ENCODE peak calls at places on chromosomes 12 and 14, in five cellular contexts. One of them, this sample, is unnamed.

GRCh38 chr12:56346663-56347062 is 8.0 kb downstream of the IL23A start:
- DNase-seq in sigmoid colon: no peak
- DNase-seq in nephron progenitor cell: no peak
- DNase-seq in Calu3: no peak
- DNase-seq in left ventricle myocardium inferior: no peak
- DNase-seq in this sample: no peak

GRCh38 chr14:73248294-73248868 is 11.1 kb downstream of the PAPLN start:
- DNase-seq in nephron progenitor cell: no peak
- DNase-seq in Calu3: no peak
- DNase-seq in sigmoid colon: no peak
- DNase-seq in left ventricle myocardium inferior: no peak
- DNase-seq in this sample: peak; percentile 25

GRCh38 chr14:59055439-59056045 is 132.9 kb upstream of the DAAM1 start:
- DNase-seq in left ventricle myocardium inferior: no peak
- DNase-seq in sigmoid colon: no peak
- DNase-seq in Calu3: peak; percentile 20
- DNase-seq in nephron progenitor cell: peak; percentile 41
- DNase-seq in this sample: peak; percentile 63

GRCh38 chr12:118059645-118060275 is 1.2 kb downstream of the WSB2 start:
- DNase-seq in sigmoid colon: no peak
- DNase-seq in left ventricle myocardium inferior: no peak
- DNase-seq in nephron progenitor cell: no peak
- DNase-seq in Calu3: no peak
- DNase-seq in this sample: no peak

GRCh38 chr14:95256011-95256775 is 63.5 kb downstream of the CLMN start:
- DNase-seq in nephron progenitor cell: no peak
- DNase-seq in Calu3: no peak
- DNase-seq in sigmoid colon: no peak
- DNase-seq in left ventricle myocardium inferior: no peak
- DNase-seq in this sample: no peak

GRCh38 chr14:79278286-79278797 is 933.0 kb downstream of the DIO2 start:
- DNase-seq in left ventricle myocardium inferior: no peak
- DNase-seq in nephron progenitor cell: no peak
- DNase-seq in sigmoid colon: peak; percentile 63
- DNase-seq in Calu3: no peak
- DNase-seq in this sample: no peak

GRCh38 chr12:122646568-122647220 is 56.5 kb downstream of the HCAR2 start:
- DNase-seq in Calu3: no peak
- DNase-seq in left ventricle myocardium inferior: no peak
- DNase-seq in nephron progenitor cell: no peak
- DNase-seq in sigmoid colon: no peak
- DNase-seq in this sample: peak; percentile 80

GRCh38 chr14:61537567-61538463 is 157.5 kb upstream of the HIF1A start:
- DNase-seq in Calu3: peak; percentile 76
- DNase-seq in left ventricle myocardium inferior: no peak
- DNase-seq in sigmoid colon: no peak
- DNase-seq in nephron progenitor cell: no peak
- DNase-seq in this sample: peak; percentile 68

GRCh38 chr12:130920711-130921381 is 32.9 kb upstream of the ADGRD1 start:
- DNase-seq in sigmoid colon: peak; percentile 92
- DNase-seq in Calu3: no peak
- DNase-seq in left ventricle myocardium inferior: peak; percentile 72
- DNase-seq in nephron progenitor cell: no peak
- DNase-seq in this sample: peak; percentile 16

GRCh38 chr14:94636744-94637412 is 24.7 kb downstream of the SERPINA3 start:
- DNase-seq in left ventricle myocardium inferior: no peak
- DNase-seq in sigmoid colon: no peak
- DNase-seq in nephron progenitor cell: no peak
- DNase-seq in Calu3: no peak
- DNase-seq in this sample: no peak

GRCh38 chr12:91852646-91853045 is 293.0 kb downstream of the BTG1 start:
- DNase-seq in left ventricle myocardium inferior: no peak
- DNase-seq in Calu3: no peak
- DNase-seq in nephron progenitor cell: no peak
- DNase-seq in sigmoid colon: no peak
- DNase-seq in this sample: no peak

GRCh38 chr14:70770490-70770889 is 38.8 kb downstream of the MAP3K9 start:
- DNase-seq in nephron progenitor cell: no peak
- DNase-seq in Calu3: no peak
- DNase-seq in sigmoid colon: no peak
- DNase-seq in left ventricle myocardium inferior: no peak
- DNase-seq in this sample: no peak

GRCh38 chr14:51302319-51303030 is 62.4 kb downstream of the TMX1 start:
- DNase-seq in nephron progenitor cell: no peak
- DNase-seq in sigmoid colon: no peak
- DNase-seq in left ventricle myocardium inferior: no peak
- DNase-seq in Calu3: no peak
- DNase-seq in this sample: no peak

GRCh38 chr14:75811862-75812505 is 150.9 kb downstream of the TTLL5 start:
- DNase-seq in Calu3: no peak
- DNase-seq in nephron progenitor cell: no peak
- DNase-seq in sigmoid colon: no peak
- DNase-seq in left ventricle myocardium inferior: no peak
- DNase-seq in this sample: no peak

GRCh38 chr12:94595152-94595551 is 55.2 kb downstream of the TMCC3 start:
- DNase-seq in left ventricle myocardium inferior: no peak
- DNase-seq in nephron progenitor cell: no peak
- DNase-seq in Calu3: peak; percentile 23
- DNase-seq in sigmoid colon: no peak
- DNase-seq in this sample: no peak

GRCh38 chr12:15168279-15168678 is 52.9 kb downstream of the RERG start:
- DNase-seq in sigmoid colon: no peak
- DNase-seq in Calu3: no peak
- DNase-seq in left ventricle myocardium inferior: no peak
- DNase-seq in nephron progenitor cell: no peak
- DNase-seq in this sample: no peak

GRCh38 chr12:24081092-24081529 is 131.6 kb upstream of the SOX5 start:
- DNase-seq in sigmoid colon: no peak
- DNase-seq in left ventricle myocardium inferior: no peak
- DNase-seq in Calu3: no peak
- DNase-seq in nephron progenitor cell: no peak
- DNase-seq in this sample: no peak

GRCh38 chr12:19186722-19187661 is 57.5 kb downstream of the PLEKHA5 start:
- DNase-seq in Calu3: peak; percentile 17
- DNase-seq in sigmoid colon: no peak
- DNase-seq in nephron progenitor cell: no peak
- DNase-seq in left ventricle myocardium inferior: no peak
- DNase-seq in this sample: peak; percentile 59

GRCh38 chr14:72616294-72616693 is 277.6 kb downstream of the DPF3 start:
- DNase-seq in nephron progenitor cell: no peak
- DNase-seq in Calu3: no peak
- DNase-seq in sigmoid colon: no peak
- DNase-seq in left ventricle myocardium inferior: no peak
- DNase-seq in this sample: no peak

GRCh38 chr12:57462307-57463253 is 3.0 kb downstream of the GLI1 start:
- DNase-seq in sigmoid colon: peak; percentile 95
- DNase-seq in left ventricle myocardium inferior: peak; percentile 81
- DNase-seq in nephron progenitor cell: peak; percentile 90
- DNase-seq in Calu3: peak; percentile 94
- DNase-seq in this sample: peak; percentile 81

GRCh38 chr14:59187802-59188460 is 536 bp upstream of the DAAM1 start:
- DNase-seq in Calu3: no peak
- DNase-seq in left ventricle myocardium inferior: peak; percentile 35
- DNase-seq in sigmoid colon: peak; percentile 77
- DNase-seq in nephron progenitor cell: peak; percentile 92
- DNase-seq in this sample: peak; percentile 11

GRCh38 chr12:54977155-54977554 is 7.4 kb downstream of the TESPA1 start:
- DNase-seq in sigmoid colon: no peak
- DNase-seq in left ventricle myocardium inferior: no peak
- DNase-seq in Calu3: no peak
- DNase-seq in nephron progenitor cell: no peak
- DNase-seq in this sample: peak; percentile 81

GRCh38 chr14:68193970-68194634 is 374.5 kb downstream of the RAD51B start:
- DNase-seq in Calu3: no peak
- DNase-seq in left ventricle myocardium inferior: no peak
- DNase-seq in nephron progenitor cell: no peak
- DNase-seq in sigmoid colon: peak; percentile 77
- DNase-seq in this sample: no peak

GRCh38 chr14:105602799-105603763 is 76.7 kb downstream of the TMEM121 start:
- DNase-seq in nephron progenitor cell: no peak
- DNase-seq in sigmoid colon: no peak
- DNase-seq in Calu3: no peak
- DNase-seq in left ventricle myocardium inferior: no peak
- DNase-seq in this sample: no peak

GRCh38 chr14:34237098-34237497 is 224.9 kb downstream of the SPTSSA start:
- DNase-seq in nephron progenitor cell: no peak
- DNase-seq in left ventricle myocardium inferior: no peak
- DNase-seq in sigmoid colon: no peak
- DNase-seq in Calu3: no peak
- DNase-seq in this sample: no peak

GRCh38 chr12:93990832-93991748 is 157.3 kb upstream of the PLXNC1 start:
- DNase-seq in left ventricle myocardium inferior: peak; percentile 39
- DNase-seq in nephron progenitor cell: peak; percentile 37
- DNase-seq in sigmoid colon: peak; percentile 71
- DNase-seq in Calu3: no peak
- DNase-seq in this sample: peak; percentile 55

GRCh38 chr14:58918066-58918465 is 270.4 kb upstream of the DAAM1 start:
- DNase-seq in left ventricle myocardium inferior: no peak
- DNase-seq in nephron progenitor cell: no peak
- DNase-seq in sigmoid colon: no peak
- DNase-seq in Calu3: no peak
- DNase-seq in this sample: no peak

GRCh38 chr14:72781476-72782181 is 112.3 kb downstream of the DPF3 start:
- DNase-seq in Calu3: peak; percentile 75
- DNase-seq in nephron progenitor cell: no peak
- DNase-seq in left ventricle myocardium inferior: no peak
- DNase-seq in sigmoid colon: no peak
- DNase-seq in this sample: peak; percentile 65

GRCh38 chr14:79602023-79602422 is 609.3 kb downstream of the DIO2 start:
- DNase-seq in nephron progenitor cell: no peak
- DNase-seq in left ventricle myocardium inferior: no peak
- DNase-seq in sigmoid colon: no peak
- DNase-seq in Calu3: no peak
- DNase-seq in this sample: no peak

GRCh38 chr14:53412819-53413664 is 259.9 kb upstream of the DDHD1 start:
- DNase-seq in Calu3: peak; percentile 4
- DNase-seq in nephron progenitor cell: peak; percentile 3
- DNase-seq in left ventricle myocardium inferior: no peak
- DNase-seq in sigmoid colon: no peak
- DNase-seq in this sample: no peak

GRCh38 chr14:93276031-93276716 is 56.7 kb downstream of the BTBD7 start:
- DNase-seq in nephron progenitor cell: no peak
- DNase-seq in sigmoid colon: no peak
- DNase-seq in left ventricle myocardium inferior: no peak
- DNase-seq in Calu3: no peak
- DNase-seq in this sample: no peak

DNA sequence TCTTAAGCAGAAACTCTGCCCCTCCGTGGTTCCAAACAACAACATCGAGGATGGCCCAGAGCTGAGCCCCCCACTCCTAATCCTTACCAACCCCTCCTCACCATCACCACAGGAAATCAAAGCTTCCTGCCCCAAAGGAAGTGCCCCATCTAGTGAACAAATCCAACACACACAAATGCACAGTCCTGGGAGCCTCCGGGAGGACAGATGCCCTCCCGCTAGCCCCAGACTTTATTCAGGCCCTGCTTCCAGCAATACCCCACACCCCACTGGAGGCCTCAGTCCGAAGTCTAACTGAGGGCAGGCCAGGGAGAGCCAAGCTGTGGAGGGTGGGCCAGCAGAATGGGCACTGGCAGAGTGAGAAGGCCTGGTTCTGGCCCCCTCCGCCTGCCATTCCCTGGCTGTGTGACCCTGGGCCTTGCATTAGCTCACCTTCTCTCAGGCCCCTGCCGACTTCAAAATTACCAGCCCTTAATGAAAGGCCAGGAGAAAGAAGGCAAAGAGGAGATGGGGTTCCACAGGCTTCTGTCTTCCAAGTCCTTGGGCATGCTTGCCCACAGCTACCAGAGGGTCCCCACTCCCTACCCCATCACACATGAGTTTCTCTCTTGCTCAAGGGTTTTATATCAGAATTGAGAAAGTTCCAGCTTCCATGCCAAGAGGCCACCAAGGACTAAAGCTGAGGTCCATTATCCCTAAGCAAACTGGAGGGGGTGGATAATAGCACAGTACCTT is 2.3 kb downstream of the HDAC7 start:
- DNase-seq in nephron progenitor cell: no peak
- DNase-seq in sigmoid colon: peak; percentile 73
- DNase-seq in Calu3: no peak
- DNase-seq in left ventricle myocardium inferior: no peak
- DNase-seq in this sample: peak; percentile 18
- TF ChIP-seq CTCF in nephron progenitor cell: no peak
- TF ChIP-seq CTCF in sigmoid colon: no peak
- TF ChIP-seq CTCF in Calu3: no peak
- TF ChIP-seq CTCF in left ventricle myocardium inferior: peak; percentile 39
- TF ChIP-seq CTCF in this sample: peak; percentile 70

GRCh38 chr12:79661629-79662028 is 29.1 kb downstream of the PAWR start:
- DNase-seq in Calu3: no peak
- DNase-seq in sigmoid colon: no peak
- DNase-seq in left ventricle myocardium inferior: no peak
- DNase-seq in nephron progenitor cell: no peak
- DNase-seq in this sample: no peak

GRCh38 chr12:79659961-79660431 is 30.8 kb downstream of the PAWR start:
- DNase-seq in left ventricle myocardium inferior: no peak
- DNase-seq in nephron progenitor cell: no peak
- DNase-seq in Calu3: no peak
- DNase-seq in sigmoid colon: no peak
- DNase-seq in this sample: peak; percentile 2

GRCh38 chr12:79655036-79655435 is 35.7 kb downstream of the PAWR start:
- DNase-seq in sigmoid colon: no peak
- DNase-seq in left ventricle myocardium inferior: no peak
- DNase-seq in nephron progenitor cell: no peak
- DNase-seq in Calu3: no peak
- DNase-seq in this sample: no peak

GRCh38 chr12:79657136-79657535 is 33.6 kb downstream of the PAWR start:
- DNase-seq in Calu3: no peak
- DNase-seq in nephron progenitor cell: no peak
- DNase-seq in sigmoid colon: no peak
- DNase-seq in left ventricle myocardium inferior: no peak
- DNase-seq in this sample: no peak

DNA sequence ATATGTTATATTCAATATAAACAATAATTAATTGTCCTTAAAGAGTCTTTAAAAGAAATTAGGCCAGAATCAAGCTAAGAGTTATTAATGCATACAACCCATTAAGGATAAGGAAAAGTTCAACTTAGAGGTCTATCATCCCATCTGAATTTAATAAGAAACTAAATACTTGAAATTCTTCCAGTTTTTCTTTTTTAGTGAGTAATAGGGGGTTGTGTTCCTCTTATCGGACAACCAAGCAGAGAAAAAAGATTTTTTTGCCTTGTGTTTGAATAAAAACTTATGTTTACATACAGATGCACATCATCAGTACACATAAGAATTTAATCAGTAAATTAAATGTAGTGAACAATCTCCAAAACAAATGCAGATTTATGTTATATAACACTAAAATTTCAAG is 32.5 kb downstream of the PAWR start:
- DNase-seq in Calu3: no peak
- DNase-seq in left ventricle myocardium inferior: no peak
- DNase-seq in nephron progenitor cell: no peak
- DNase-seq in sigmoid colon: no peak
- DNase-seq in this sample: peak; percentile 17
- TF ChIP-seq CTCF in Calu3: no peak
- TF ChIP-seq CTCF in left ventricle myocardium inferior: no peak
- TF ChIP-seq CTCF in nephron progenitor cell: no peak
- TF ChIP-seq CTCF in sigmoid colon: no peak
- TF ChIP-seq CTCF in this sample: no peak

GRCh38 chr12:108712925-108713203 is 18.5 kb downstream of the CORO1C start:
- DNase-seq in Calu3: no peak
- DNase-seq in nephron progenitor cell: no peak
- DNase-seq in left ventricle myocardium inferior: no peak
- DNase-seq in sigmoid colon: no peak
- DNase-seq in this sample: no peak
- TF ChIP-seq CTCF in Calu3: no peak
- TF ChIP-seq CTCF in nephron progenitor cell: no peak
- TF ChIP-seq CTCF in left ventricle myocardium inferior: no peak
- TF ChIP-seq CTCF in sigmoid colon: no peak
- TF ChIP-seq CTCF in this sample: no peak

GRCh38 chr12:113459981-113460380 is 11.7 kb downstream of the LHX5 start:
- DNase-seq in sigmoid colon: no peak
- DNase-seq in left ventricle myocardium inferior: no peak
- DNase-seq in nephron progenitor cell: no peak
- DNase-seq in Calu3: no peak
- DNase-seq in this sample: no peak
- TF ChIP-seq CTCF in sigmoid colon: no peak
- TF ChIP-seq CTCF in left ventricle myocardium inferior: no peak
- TF ChIP-seq CTCF in nephron progenitor cell: no peak
- TF ChIP-seq CTCF in Calu3: no peak
- TF ChIP-seq CTCF in this sample: no peak